ENCODE peak calls at places on chromosomes 16 and 17, in six cellular contexts. A, O, H, U, M and F are unnamed samples.

GRCh38 chr17:49734666-49735490 is 27.1 kb upstream of the SLC35B1 start:
- DNase-seq in A (no peak), U (no peak), M (no peak), H (no peak), O (no peak), F (no peak)

GRCh38 chr17:10033982-10034381 is 128.9 kb upstream of the RCVRN start:
- DNase-seq in M (no peak), H (no peak), U (no peak), O (no peak), A (no peak), F (no peak)

GRCh38 chr17:66916946-66917345 is 47.6 kb upstream of the CACNG4 start:
- DNase-seq in O (no peak), M (no peak), U (no peak), H (no peak), A (no peak), F (no peak)

GRCh38 chr17:51992864-51993413 is 165.6 kb downstream of the CA10 start:
- DNase-seq in U (no peak), M (no peak), O (no peak), H (no peak), A (no peak), F (no peak)

GRCh38 chr17:76442341-76443338 is 10.3 kb downstream of the UBE2O start:
- DNase-seq in H (no peak), O (no peak), M (no peak), U (no peak), A (no peak), F (no peak)

GRCh38 chr17:79750650-79751545 is 20.2 kb downstream of the ENPP7 start:
- DNase-seq in H (no peak), O (no peak), A (no peak), M (no peak), U (no peak), F (no peak)

GRCh38 chr16:75264531-75264998 is 13.1 kb upstream of the BCAR1 start:
- DNase-seq in U (peak), A (no peak), M (no peak), H (no peak), O (no peak), F (peak)

GRCh38 chr17:37884516-37884915 is 39.7 kb upstream of the TBC1D3K start:
- DNase-seq in U (no peak), A (peak), H (no peak), M (no peak), O (no peak), F (no peak)

GRCh38 chr16:10971560-10971961 is 27.2 kb downstream of the CLEC16A start:
- DNase-seq in H (no peak), O (peak), A (no peak), U (peak), M (no peak), F (peak)

GRCh38 chr17:50642722-50643656 is 8.3 kb downstream of the ABCC3 start:
- DNase-seq in U (no peak), O (no peak), A (no peak), M (no peak), H (no peak), F (no peak)

GRCh38 chr16:71214771-71215381 is 15.6 kb downstream of the HYDIN start:
- DNase-seq in M (no peak), U (no peak), H (no peak), A (no peak), O (no peak), F (no peak)

GRCh38 chr17:45973099-45973838 is 25.8 kb upstream of the STH start:
- DNase-seq in M (peak), U (peak), H (no peak), A (no peak), O (peak), F (no peak)

GRCh38 chr16:67198238-67198734 is 645 bp upstream of the ELMO3 start:
- DNase-seq in H (no peak), M (peak), O (peak), U (no peak), A (no peak), F (peak)

GRCh38 chr17:63854709-63855108 is 12.2 kb upstream of the SMARCD2 start:
- DNase-seq in H (no peak), O (no peak), A (no peak), M (no peak), U (no peak), F (no peak)

GRCh38 chr17:82889496-82890338 is 49.9 kb upstream of the ZNF750 start:
- DNase-seq in M (peak), U (no peak), A (no peak), O (peak), H (no peak), F (peak)

GRCh38 chr16:64962786-64963185 is 159.1 kb downstream of the CDH11 start:
- DNase-seq in U (no peak), A (no peak), O (no peak), M (no peak), H (no peak), F (no peak)

GRCh38 chr16:50366126-50366525 is 2.7 kb downstream of the BRD7 start:
- DNase-seq in O (no peak), M (no peak), H (no peak), A (no peak), U (no peak), F (no peak)

GRCh38 chr17:77320501-77321256 is 179.9 kb downstream of the SEC14L1 start:
- DNase-seq in M (no peak), U (peak), O (peak), A (peak), H (no peak), F (peak)

GRCh38 chr16:72637306-72637705 is 410.6 kb downstream of the ZFHX3 start:
- DNase-seq in M (no peak), A (no peak), O (no peak), U (no peak), H (no peak), F (no peak)

GRCh38 chr16:29804455-29805231 is 1.7 kb upstream of the MAZ start:
- DNase-seq in A (no peak), M (peak), H (no peak), O (peak), U (peak), F (peak)

GRCh38 chr16:1651509-1652342 is 26.4 kb upstream of the JPT2 start:
- DNase-seq in U (no peak), H (no peak), O (no peak), A (no peak), M (no peak), F (no peak)

GRCh38 chr17:31048780-31049179 is 46.0 kb upstream of the NF1 start:
- DNase-seq in O (no peak), A (no peak), M (no peak), U (no peak), H (no peak), F (no peak)

GRCh38 chr17:40092581-40092980 is 7.8 kb downstream of the NR1D1 start:
- DNase-seq in A (no peak), H (no peak), M (no peak), O (no peak), U (no peak), F (no peak)

GRCh38 chr16:20318437-20318836 is 8.9 kb downstream of the GP2 start:
- DNase-seq in A (no peak), U (no peak), M (no peak), H (no peak), O (no peak), F (no peak)

GRCh38 chr17:66839616-66840015 is 4.7 kb downstream of the CACNG5 start:
- DNase-seq in M (no peak), H (no peak), O (no peak), U (no peak), A (no peak), F (no peak)

GRCh38 chr17:32319548-32319905 is 22.4 kb downstream of the C17orf75 start:
- DNase-seq in H (peak), M (peak), U (peak), O (peak), A (peak), F (peak)

GRCh38 chr16:75580-76501 is 2.2 kb upstream of the MPG start:
- DNase-seq in O (peak), M (peak), A (no peak), U (peak), H (no peak), F (peak)

GRCh38 chr16:766820-767640 is 6.5 kb downstream of the MSLN start:
- DNase-seq in A (no peak), M (no peak), H (no peak), O (no peak), U (no peak), F (no peak)

GRCh38 chr17:72660274-72661092 is 432.0 kb downstream of the SLC39A11 start:
- DNase-seq in A (no peak), U (peak), H (no peak), O (no peak), M (no peak), F (no peak)

GRCh38 chr17:81869221-81870154 is 1.6 kb downstream of the ARHGDIA start:
- DNase-seq in O (peak), M (peak), U (peak), H (no peak), A (no peak), F (peak)

GRCh38 chr16:87434146-87434667 is 42.1 kb downstream of the MAP1LC3B start:
- DNase-seq in M (no peak), U (no peak), O (no peak), A (no peak), H (no peak), F (peak)

GRCh38 chr17:4956493-4957061 is 5.7 kb downstream of the ENO3 start:
- DNase-seq in O (no peak), H (no peak), A (no peak), M (peak), U (no peak), F (no peak)

GRCh38 chr17:16929281-16929680 is 42.6 kb downstream of the TNFRSF13B start:
- DNase-seq in O (no peak), A (no peak), M (no peak), U (peak), H (no peak), F (no peak)

GRCh38 chr17:33981713-33982601 is 273.1 kb upstream of the CCL2 start:
- DNase-seq in H (no peak), O (peak), A (no peak), M (no peak), U (no peak), F (no peak)

GRCh38 chr17:72419866-72420774 is 299.3 kb downstream of the SOX9 start:
- DNase-seq in O (peak), M (no peak), A (peak), H (no peak), U (no peak), F (no peak)

GRCh38 chr16:69917739-69918138 is 33.4 kb upstream of the CLEC18A start:
- DNase-seq in O (no peak), U (peak), H (peak), M (no peak), A (no peak), F (peak)

GRCh38 chr16:30054959-30055553 is 10.5 kb upstream of the ALDOA start:
- DNase-seq in M (peak), U (no peak), A (no peak), O (peak), H (no peak), F (no peak)

GRCh38 chr16:4917117-4917516 is 19.8 kb downstream of the PPL start:
- DNase-seq in U (no peak), A (no peak), M (no peak), H (no peak), O (no peak), F (no peak)

GRCh38 chr17:54172654-54173316 is 350.1 kb downstream of the KIF2B start:
- DNase-seq in M (no peak), A (no peak), H (peak), O (no peak), U (no peak), F (no peak)

GRCh38 chr16:81521141-81521626 is 76.6 kb downstream of the CMIP start:
- DNase-seq in O (peak), H (no peak), M (peak), A (no peak), U (no peak), F (no peak)
- TF ChIP-seq EP300 in O (no peak), H (no peak), M (no peak), A (no peak), U (no peak), F (no peak)

GRCh38 chr16:83338941-83339340 is 468.8 kb upstream of the HSBP1 start:
- DNase-seq in M (no peak), U (no peak), A (no peak), H (no peak), O (no peak), F (no peak)
- TF ChIP-seq POLR2A in M (no peak), U (no peak), A (no peak), H (no peak), O (no peak), F (no peak)

GRCh38 chr16:55832788-55833583 is at the start of gene CES1:
- DNase-seq in H (no peak), O (peak), M (no peak), A (no peak), U (peak), F (peak)
- TF ChIP-seq POLR2AphosphoS5 in H (no peak), O (no peak), M (no peak), A (no peak), U (no peak), F (peak)

GRCh38 chr16:68200120-68200783 is 35.7 kb downstream of the ESRP2 start:
- DNase-seq in O (no peak), A (no peak), H (no peak), M (no peak), U (no peak), F (no peak)

DNA sequence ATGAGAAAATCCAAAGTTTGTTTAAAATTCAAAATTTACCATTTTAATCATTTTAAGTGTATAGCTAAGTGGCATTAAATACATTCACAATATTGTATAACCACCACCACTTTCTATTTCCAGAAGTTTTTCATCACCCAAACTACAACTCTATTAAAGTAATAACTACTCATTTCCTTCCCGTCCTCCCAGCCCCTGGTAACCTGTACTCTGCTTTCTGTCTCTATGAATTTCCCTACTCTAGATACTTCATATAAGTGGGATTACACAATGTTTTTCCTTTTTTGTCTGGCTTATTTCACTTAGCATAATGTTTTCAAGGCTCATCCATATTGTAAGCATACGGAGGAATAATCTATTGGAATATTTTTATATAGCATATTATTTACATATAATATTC is 29.7 kb downstream of the ESRP2 start:
- DNase-seq in A (no peak), U (no peak), H (no peak), M (no peak), O (no peak), F (no peak)
- TF ChIP-seq EP300 in A (no peak), U (no peak), H (no peak), M (no peak), O (no peak), F (no peak)